ENCODE peak calls at places on chromosome 2, in eight cellular contexts. L, V, Y, U, O, Z, G and Q are unnamed samples.

GRCh38 chr2:126482582-126483464 is 173.1 kb upstream of the GYPC start:
- DNase-seq in V (no peak), G (peak), L (peak), Y (no peak), O (peak), U (no peak), Z (no peak), Q (no peak)

GRCh38 chr2:101998556-101999121 is 6.9 kb downstream of the IL1R2 start:
- DNase-seq in Z (no peak), L (no peak), U (no peak), O (no peak), V (no peak), G (no peak), Y (no peak), Q (peak)

GRCh38 chr2:152298754-152299153 is 36.2 kb upstream of the FMNL2 start:
- DNase-seq in U (no peak), G (no peak), O (no peak), V (peak), L (no peak), Z (no peak), Y (peak), Q (no peak)

GRCh38 chr2:66683068-66683467 is 248.1 kb downstream of the MEIS1 start:
- DNase-seq in Y (no peak), G (no peak), U (no peak), L (no peak), O (no peak), V (no peak), Z (no peak), Q (no peak)

GRCh38 chr2:122391726-122392125 is 636.3 kb downstream of the TSN start:
- DNase-seq in O (no peak), Y (no peak), Z (no peak), V (no peak), G (no peak), U (no peak), L (no peak), Q (no peak)

GRCh38 chr2:176092270-176093144 is at the start of gene HOXD13:
- DNase-seq in U (peak), L (peak), O (peak), G (no peak), Z (no peak), Y (peak), V (no peak), Q (no peak)

GRCh38 chr2:199933466-199933865 is 21.8 kb downstream of the TYW5 start:
- DNase-seq in Z (no peak), G (no peak), U (no peak), L (no peak), O (no peak), Y (no peak), V (no peak), Q (no peak)

GRCh38 chr2:20623741-20624155 is 27.1 kb downstream of the HS1BP3 start:
- DNase-seq in V (no peak), L (no peak), U (peak), Z (no peak), O (peak), Y (no peak), G (no peak), Q (peak)

GRCh38 chr2:178478102-178478441 is 328 bp downstream of the FKBP7 start:
- DNase-seq in Y (peak), L (no peak), O (no peak), U (no peak), Z (peak), V (no peak), G (peak), Q (no peak)

GRCh38 chr2:31241625-31242270 is 7.8 kb downstream of the EHD3 start:
- DNase-seq in Y (no peak), O (no peak), G (no peak), L (no peak), Z (no peak), U (no peak), V (no peak), Q (no peak)

GRCh38 chr2:175002547-175003274 is 2.5 kb downstream of the CHN1 start:
- DNase-seq in G (no peak), O (no peak), L (no peak), U (no peak), V (no peak), Z (no peak), Y (no peak), Q (no peak)

GRCh38 chr2:53460347-53460746 is 307.3 kb upstream of the CHAC2 start:
- DNase-seq in O (no peak), U (no peak), Y (no peak), V (no peak), Z (no peak), L (no peak), G (no peak), Q (no peak)

GRCh38 chr2:65991332-65991731 is 443.6 kb upstream of the MEIS1 start:
- DNase-seq in V (no peak), U (no peak), G (no peak), Y (no peak), O (no peak), L (no peak), Z (no peak), Q (no peak)

GRCh38 chr2:45259144-45259543 is 249.9 kb upstream of the SIX2 start:
- DNase-seq in Z (no peak), G (no peak), O (peak), V (no peak), U (no peak), L (no peak), Y (no peak), Q (no peak)

GRCh38 chr2:240762249-240762648 is 57.8 kb downstream of the KIF1A start:
- DNase-seq in U (no peak), Y (no peak), V (no peak), L (no peak), Z (no peak), G (no peak), O (no peak), Q (no peak)

GRCh38 chr2:240762971-240763370 is 57.0 kb downstream of the KIF1A start:
- DNase-seq in G (no peak), U (no peak), V (no peak), O (peak), L (no peak), Z (no peak), Y (no peak), Q (no peak)

GRCh38 chr2:240760121-240760520 is 59.9 kb downstream of the KIF1A start:
- DNase-seq in U (no peak), V (no peak), Y (no peak), L (no peak), G (no peak), Z (no peak), O (peak), Q (no peak)

GRCh38 chr2:240759454-240759853 is 60.6 kb downstream of the KIF1A start:
- DNase-seq in U (no peak), V (no peak), Z (no peak), Y (no peak), L (no peak), G (no peak), O (no peak), Q (no peak)

GRCh38 chr2:240760576-240761246 is 59.3 kb downstream of the KIF1A start:
- DNase-seq in O (peak), G (peak), Z (no peak), Y (no peak), V (no peak), L (no peak), U (no peak), Q (no peak)
- TF ChIP-seq CTCF in O (no peak), G (no peak), Z (no peak), Y (no peak), V (no peak), L (no peak), U (no peak), Q (no peak)

GRCh38 chr2:33529771-33530481 is 53.5 kb downstream of the RASGRP3 start:
- DNase-seq in Y (peak), V (peak), U (no peak), L (no peak), Z (no peak), G (peak), O (no peak), Q (no peak)
- TF ChIP-seq CTCF in Y (peak), V (no peak), U (no peak), L (peak), Z (no peak), G (no peak), O (no peak), Q (no peak)

GRCh38 chr2:240564191-240564570 is 4.0 kb downstream of the DUSP28 start:
- DNase-seq in Z (no peak), U (no peak), O (peak), G (no peak), L (no peak), V (no peak), Y (no peak), Q (no peak)

GRCh38 chr2:240560084-240560479 is at the start of gene DUSP28:
- DNase-seq in G (peak), L (peak), V (no peak), O (peak), Z (peak), Y (peak), U (peak), Q (peak)

GRCh38 chr2:240559271-240559670 is 886 bp upstream of the DUSP28 start:
- DNase-seq in G (no peak), U (no peak), O (no peak), V (no peak), L (no peak), Z (no peak), Y (no peak), Q (peak)

GRCh38 chr2:240560480-240561324 is 545 bp downstream of the DUSP28 start:
- DNase-seq in O (peak), V (peak), G (peak), Y (peak), L (peak), Z (peak), U (peak), Q (peak)

DNA sequence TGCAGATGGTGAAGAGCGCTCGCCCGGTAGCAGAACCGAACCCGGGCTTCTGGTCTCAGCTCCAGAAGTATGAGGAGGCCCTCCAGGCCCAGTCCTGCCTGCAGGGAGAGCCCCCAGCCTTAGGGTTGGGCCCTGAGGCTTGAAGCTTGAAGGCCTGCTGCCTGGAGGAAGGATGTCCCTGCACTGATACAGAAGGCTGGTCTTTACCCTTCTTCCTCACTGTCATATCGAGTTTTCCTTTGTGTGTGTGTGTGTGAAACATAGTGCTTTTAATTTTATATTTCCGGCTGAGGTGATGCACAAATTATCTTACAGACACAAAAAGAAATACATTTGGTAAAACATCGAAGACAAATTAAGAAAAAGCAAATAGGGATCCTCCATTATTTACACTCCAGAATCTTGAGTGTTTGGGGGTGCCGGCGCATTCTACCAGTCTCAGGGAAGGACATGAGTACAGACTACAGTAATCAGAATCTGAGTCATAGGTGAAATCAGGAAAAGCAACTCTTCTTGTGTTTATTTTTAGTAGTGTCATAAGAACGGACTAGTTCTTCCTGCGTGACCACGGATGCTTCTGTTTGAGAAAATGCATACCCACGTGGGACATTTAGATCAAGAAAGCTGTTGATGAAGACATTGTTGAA is 1.3 kb downstream of the DUSP28 start:
- DNase-seq in L (no peak), Y (peak), V (no peak), U (no peak), O (no peak), G (no peak), Z (no peak), Q (peak)
- TF ChIP-seq CTCF in L (no peak), Y (no peak), V (no peak), U (peak), O (no peak), G (no peak), Z (peak), Q (peak)

GRCh38 chr2:206257345-206257744 is 17.1 kb upstream of the ZDBF2 start:
- DNase-seq in G (no peak), L (no peak), Y (no peak), U (no peak), Z (no peak), V (no peak), O (no peak), Q (no peak)

GRCh38 chr2:206263959-206264603 is 10.4 kb upstream of the ZDBF2 start:
- DNase-seq in O (no peak), Z (no peak), L (no peak), Y (no peak), V (no peak), G (no peak), U (no peak), Q (no peak)

GRCh38 chr2:206259615-206260426 is 14.6 kb upstream of the ZDBF2 start:
- DNase-seq in U (no peak), G (no peak), Z (no peak), V (no peak), Y (no peak), O (no peak), L (no peak), Q (no peak)

GRCh38 chr2:206257861-206258260 is 16.6 kb upstream of the ZDBF2 start:
- DNase-seq in V (no peak), Z (no peak), O (no peak), G (no peak), L (no peak), U (no peak), Y (no peak), Q (no peak)

DNA sequence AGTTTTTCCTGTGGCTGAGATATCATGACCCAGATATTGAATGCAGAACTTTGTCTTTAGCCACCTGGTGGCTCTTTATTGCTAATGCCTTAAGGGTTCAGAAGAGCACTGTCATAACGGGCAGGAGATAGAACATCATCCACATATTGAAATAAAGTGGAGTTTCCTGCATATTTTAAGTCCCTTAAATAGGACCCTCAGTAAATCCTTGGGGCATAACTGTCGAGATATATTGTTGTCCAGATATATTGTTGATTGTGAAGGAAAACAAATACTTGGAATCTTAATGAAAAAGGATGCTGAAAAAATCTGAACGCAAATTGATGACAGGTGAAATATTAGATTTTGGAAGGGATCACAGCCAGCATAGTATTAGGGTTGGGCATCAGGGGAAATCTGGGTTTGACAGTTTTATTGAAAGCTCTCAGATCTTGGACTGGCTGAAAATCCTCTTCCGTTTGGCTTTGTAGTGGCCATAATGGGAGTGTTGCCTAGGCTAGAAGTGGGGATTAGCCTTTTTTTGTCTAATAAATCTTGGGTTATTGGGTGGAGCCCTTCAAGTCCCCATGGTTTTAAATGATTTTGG is 13.9 kb upstream of the ZDBF2 start:
- DNase-seq in L (peak), Z (no peak), U (no peak), G (no peak), Y (peak), O (no peak), V (no peak), Q (no peak)
- TF ChIP-seq CTCF in L (peak), Z (peak), U (peak), G (peak), Y (peak), O (no peak), V (peak), Q (peak)

GRCh38 chr2:43075054-43075593 is 151.3 kb downstream of the ZFP36L2 start:
- DNase-seq in Z (no peak), G (no peak), V (peak), U (peak), Y (peak), L (peak), O (no peak), Q (no peak)
- TF ChIP-seq CTCF in Z (no peak), G (no peak), V (peak), U (no peak), Y (no peak), L (peak), O (no peak), Q (no peak)

DNA sequence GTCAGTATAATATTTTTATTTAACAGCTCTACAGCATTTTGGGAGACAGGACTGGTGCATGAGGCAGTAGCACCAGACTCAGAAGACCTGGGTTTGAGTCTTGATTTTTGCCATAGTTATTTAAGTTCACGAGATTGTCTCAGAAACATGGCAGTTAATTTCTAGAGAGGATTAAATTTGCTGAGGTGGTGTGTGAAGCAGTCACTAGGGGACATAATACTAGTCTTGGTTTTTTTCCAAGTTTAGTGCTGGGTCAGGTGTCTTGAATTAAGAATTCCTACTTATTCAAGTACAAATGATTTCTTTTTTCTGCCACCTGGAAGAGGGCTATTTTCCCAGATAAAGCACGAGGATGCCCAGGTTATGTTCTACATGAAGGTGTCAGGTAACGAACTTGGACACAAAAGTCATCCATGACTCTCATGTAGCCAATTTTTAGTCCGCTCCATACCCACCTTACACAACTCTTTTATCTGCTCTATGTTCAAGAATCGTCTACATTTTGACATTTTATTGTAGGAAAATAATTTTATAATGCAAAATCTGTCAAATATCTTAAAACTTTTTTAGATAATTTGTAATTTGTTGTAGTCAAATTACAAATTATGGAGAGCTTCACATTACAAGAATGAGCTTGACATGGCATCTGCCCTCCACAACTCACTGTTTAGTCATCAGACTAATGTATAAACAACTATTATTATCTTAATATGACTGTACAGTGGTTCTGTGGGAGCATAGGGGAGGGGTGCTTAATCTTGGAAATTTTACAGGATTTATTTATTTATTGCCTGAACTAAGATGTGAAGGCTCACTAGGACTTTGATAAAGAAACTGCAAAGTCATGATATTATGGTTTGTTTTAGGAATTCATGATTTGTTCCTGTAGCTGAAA is 1.6 kb downstream of the MARCHF7 start:
- DNase-seq in Y (peak), Z (no peak), U (no peak), V (no peak), O (no peak), L (peak), G (peak), Q (no peak)
- TF ChIP-seq CTCF in Y (no peak), Z (peak), U (no peak), V (no peak), O (no peak), L (peak), G (no peak), Q (no peak)

DNA sequence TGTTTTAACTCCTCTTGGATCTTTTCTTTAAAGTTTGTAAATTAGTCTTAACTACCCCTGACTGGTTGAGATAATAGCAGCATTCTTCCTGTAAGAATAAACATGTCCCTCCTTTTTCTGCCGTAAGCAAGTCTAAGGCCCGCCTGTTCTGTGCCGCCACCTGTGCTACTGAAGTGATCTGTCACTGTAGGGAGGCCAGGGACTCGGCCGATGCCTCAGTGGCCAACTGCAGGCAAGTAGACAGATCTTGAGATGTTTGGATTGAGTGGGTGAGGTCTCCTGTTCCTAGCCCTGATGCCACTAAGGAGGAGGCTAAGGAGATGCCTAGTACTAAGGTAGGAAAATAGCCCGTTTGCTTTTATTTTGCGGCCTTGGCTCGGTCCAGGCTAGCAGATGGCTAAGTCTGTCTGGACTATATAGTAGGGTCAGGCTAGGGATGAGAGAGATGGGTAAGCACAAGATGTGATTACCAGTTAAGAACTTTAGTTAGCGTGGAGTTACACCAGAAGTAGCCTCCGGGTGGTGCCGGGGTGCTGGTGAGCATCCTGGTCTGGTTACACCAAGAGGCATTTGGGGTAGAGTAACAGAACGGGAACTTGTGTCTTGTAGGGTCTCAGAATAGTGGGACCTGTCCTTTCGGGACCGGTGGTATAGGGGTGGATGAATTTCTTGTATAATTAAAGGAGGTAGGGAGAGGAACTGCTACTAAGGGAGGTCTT is 584.2 kb downstream of the SUCLG1 start:
- DNase-seq in Y (no peak), G (no peak), O (no peak), L (no peak), Z (no peak), V (no peak), U (no peak), Q (no peak)
- TF ChIP-seq CTCF in Y (no peak), G (no peak), O (no peak), L (no peak), Z (no peak), V (no peak), U (no peak), Q (no peak)